ENCODE peak calls at places on chromosomes 2 and 18, in five cellular contexts. O is hepatocyte, Y is HepG2, J is IMR-90, E is K562. L is an unnamed sample.
A peak's percentile ranks its signal among the peaks of the same experiment; 100 is the strongest.

GRCh38 chr2:240722376-240722775 is 30.7 kb downstream of the AQP12A start:
- DNase-seq in O (no peak), Y (no peak), E (no peak), J (no peak), L (no peak)

GRCh38 chr2:44358498-44358897 is 2.8 kb downstream of the PREPL start:
- DNase-seq in Y (no peak), J (peak; percentile 70), O (no peak), E (no peak), L (no peak)

GRCh38 chr2:171600126-171600525 is 77.9 kb downstream of the CYBRD1 start:
- DNase-seq in E (no peak), J (no peak), O (no peak), Y (no peak), L (no peak)

GRCh38 chr2:158131483-158131912 is 29.8 kb downstream of the UPP2 start:
- DNase-seq in O (no peak), J (no peak), E (no peak), Y (peak; percentile 56), L (no peak)

GRCh38 chr2:237688081-237688480 is 60.7 kb downstream of the LRRFIP1 start:
- DNase-seq in J (no peak), E (no peak), Y (no peak), O (no peak), L (no peak)

GRCh38 chr2:136901732-136902131 is 136.4 kb downstream of the THSD7B start:
- DNase-seq in J (no peak), Y (no peak), E (no peak), O (no peak), L (no peak)

GRCh38 chr2:45627911-45628310 is 16.8 kb upstream of the SRBD1 start:
- DNase-seq in O (no peak), Y (no peak), E (no peak), J (peak; percentile 67), L (no peak)

GRCh38 chr18:36526611-36527010 is 229.1 kb downstream of the FHOD3 start:
- DNase-seq in J (peak; percentile 52), E (no peak), O (no peak), Y (no peak), L (no peak)

GRCh38 chr2:161423351-161424178 is 7.5 kb downstream of the TBR1 start:
- DNase-seq in E (no peak), O (peak; percentile 26), Y (no peak), J (no peak), L (no peak)

GRCh38 chr18:73409242-73409641 is 541.5 kb upstream of the NETO1 start:
- DNase-seq in E (no peak), Y (no peak), O (no peak), J (peak; percentile 31), L (no peak)

GRCh38 chr2:69893684-69894481 is at the start of gene SNRNP27:
- DNase-seq in O (peak; percentile 86), E (peak; percentile 85), J (peak; percentile 83), Y (peak; percentile 80), L (peak; percentile 97)

GRCh38 chr2:98701230-98701629 is 29.7 kb downstream of the MGAT4A start:
- DNase-seq in O (no peak), Y (no peak), J (no peak), E (no peak), L (no peak)
- H3K4me1 ChIP-seq in O (peaks cover 36% of the 10 kb centered on the region), Y (peaks cover 63% of the 10 kb centered on the region), J (no peaks in the 10 kb centered on the region), E (no peaks in the 10 kb centered on the region), L (peaks cover 4% of the 10 kb centered on the region)

DNA sequence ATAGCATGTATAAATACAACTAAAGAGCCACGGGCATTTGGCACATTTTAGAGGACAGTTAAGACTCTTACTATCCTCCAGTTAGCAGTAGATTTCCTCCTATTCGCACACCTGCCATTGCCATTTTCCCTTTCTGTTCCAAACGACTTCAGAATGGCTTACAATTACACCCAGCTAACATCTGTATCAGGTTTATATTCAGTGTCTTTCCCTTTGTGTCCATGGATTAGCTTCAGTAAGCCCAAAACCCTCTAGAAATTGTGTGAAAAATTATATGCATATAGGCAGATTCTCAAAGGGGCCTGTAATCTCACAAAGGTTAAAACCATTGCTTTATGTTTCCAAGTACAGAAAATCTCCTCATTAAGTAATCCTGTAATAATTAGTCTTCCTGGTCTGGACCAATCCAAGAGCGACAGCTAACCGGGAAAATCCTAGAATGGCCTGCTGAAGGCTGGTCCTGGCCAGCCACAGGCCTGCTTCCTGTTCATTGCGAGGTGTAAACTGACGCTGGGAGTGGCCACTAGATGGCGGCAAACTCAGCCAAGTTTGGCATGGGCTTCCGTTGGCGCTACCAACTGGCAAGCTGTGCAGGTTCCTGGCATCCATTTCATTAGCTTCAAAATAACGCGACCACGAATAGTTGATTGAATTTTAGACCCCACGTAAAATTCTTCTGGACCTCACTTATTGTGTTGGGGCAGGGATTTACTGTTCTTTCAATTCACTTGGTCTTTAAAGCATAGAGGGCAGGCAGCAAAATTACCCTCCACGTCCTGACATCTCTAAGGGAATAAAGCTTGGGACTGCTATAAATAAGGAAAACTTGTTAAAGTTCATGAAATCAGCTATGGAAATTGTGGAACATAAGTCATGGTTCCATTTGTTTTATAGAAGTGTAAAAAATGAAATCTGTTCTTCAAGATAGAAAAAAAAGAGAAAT is 17.1 kb downstream of the ARHGAP25 start:
- DNase-seq in O (peak; percentile 92), J (peak; percentile 87), E (peak; percentile 76), Y (peak; percentile 71), L (peak; percentile 98)
- H4K20me1 ChIP-seq in O (no peaks in the 10 kb centered on the region), J (no peaks in the 10 kb centered on the region), E (no peaks in the 10 kb centered on the region), Y (no peaks in the 10 kb centered on the region), L (no peaks in the 10 kb centered on the region)

GRCh38 chr18:63255435-63255834 is 64.1 kb downstream of the BCL2 start:
- DNase-seq in J (no peak), O (no peak), Y (no peak), E (no peak), L (no peak)
- H3K4me1 ChIP-seq in J (peaks cover 5% of the 10 kb centered on the region), O (peaks cover 12% of the 10 kb centered on the region), Y (no peaks in the 10 kb centered on the region), E (no peaks in the 10 kb centered on the region), L (no peaks in the 10 kb centered on the region)

DNA sequence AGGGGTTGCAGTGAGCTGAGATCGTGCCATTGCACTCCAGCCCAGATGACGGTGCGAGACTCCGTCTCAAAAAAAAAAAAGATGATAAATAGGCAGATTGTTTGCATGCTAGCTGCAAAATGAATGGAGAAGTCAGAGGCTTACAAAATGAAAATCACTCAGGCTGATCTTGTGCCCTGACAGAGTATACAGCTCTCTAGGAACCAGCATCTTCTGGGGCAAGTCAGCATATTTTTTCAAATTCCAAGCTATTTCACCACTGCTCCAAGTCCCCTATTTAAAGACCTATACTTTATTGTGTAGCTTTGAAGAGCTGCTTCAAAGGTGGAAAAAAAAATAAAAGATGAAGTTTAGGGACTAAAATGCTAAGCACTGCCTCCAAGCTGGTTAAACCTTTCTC is 6.1 kb downstream of the E2F6 start:
- DNase-seq in Y (no peak), E (no peak), J (no peak), O (no peak), L (no peak)
- H4K20me1 ChIP-seq in Y (peaks cover 52% of the 10 kb centered on the region), E (peaks cover 14% of the 10 kb centered on the region), J (peaks cover 83% of the 10 kb centered on the region), O (peaks cover 80% of the 10 kb centered on the region), L (peaks cover 7% of the 10 kb centered on the region)

GRCh38 chr18:22521026-22521707 is 103.5 kb upstream of the CTAGE1 start:
- DNase-seq in Y (no peak), E (no peak), O (no peak), J (no peak), L (no peak)
- H3K4me1 ChIP-seq in Y (no peaks in the 10 kb centered on the region), E (no peaks in the 10 kb centered on the region), O (peaks cover 6% of the 10 kb centered on the region), J (peaks cover 3% of the 10 kb centered on the region), L (no peaks in the 10 kb centered on the region)

GRCh38 chr2:42190191-42190590 is 21.0 kb downstream of the EML4 start:
- DNase-seq in E (no peak), J (no peak), Y (no peak), O (no peak), L (no peak)

GRCh38 chr2:42187886-42188285 is 18.7 kb downstream of the EML4 start:
- DNase-seq in Y (no peak), E (no peak), O (no peak), J (no peak), L (no peak)

GRCh38 chr2:42186945-42187632 is 17.9 kb downstream of the EML4 start:
- DNase-seq in E (no peak), Y (no peak), J (no peak), O (no peak), L (no peak)

GRCh38 chr2:42191285-42192009 is 22.3 kb downstream of the EML4 start:
- DNase-seq in E (no peak), O (peak; percentile 55), Y (peak; percentile 99), J (no peak), L (no peak)

DNA sequence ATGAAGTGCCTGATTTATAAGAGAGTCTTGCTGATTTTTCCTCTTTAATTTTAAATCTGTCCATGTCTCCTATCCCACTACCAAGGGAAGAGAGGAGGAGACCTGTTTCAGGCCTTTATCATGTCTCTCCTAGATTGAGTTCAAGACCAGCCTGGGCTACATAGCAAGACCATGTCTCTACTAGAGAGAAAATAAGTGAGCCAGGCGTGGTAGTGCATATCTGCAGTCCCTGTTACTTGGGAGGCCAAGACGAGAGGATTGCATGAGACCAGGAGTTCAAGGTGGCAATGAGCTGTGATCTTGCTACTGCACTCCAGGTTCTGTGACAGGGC is 20.0 kb downstream of the EML4 start:
- DNase-seq in Y (no peak), J (no peak), O (no peak), E (no peak), L (no peak)
- H4K20me1 ChIP-seq in Y (peaks cover 83% of the 10 kb centered on the region), J (peaks cover 7% of the 10 kb centered on the region), O (no peaks in the 10 kb centered on the region), E (peaks cover 8% of the 10 kb centered on the region), L (peaks cover 9% of the 10 kb centered on the region)